ENCODE peak calls at places on chromosomes 11 and 22, in seven cellular contexts. F is CD8-positive, alpha-beta T cell; V is upper lobe of left lung; W is heart right ventricle; M is left ventricle myocardium inferior; X is IMR-90; Q is SJSA1. P is an unnamed sample.

GRCh38 chr22:26797910-26798309 is 140.5 kb downstream of the MIAT start:
- DNase-seq in F (no peak), V (no peak), W (no peak), M (no peak), X (no peak), Q (no peak), P (peak; percentile 78)

GRCh38 chr22:17724678-17725464 is 49.4 kb downstream of the BID start:
- DNase-seq in F (no peak), V (no peak), W (no peak), M (no peak), X (no peak), Q (no peak), P (peak; percentile 2)

GRCh38 chr22:17161991-17162390 is 2.9 kb upstream of the HDHD5 start:
- DNase-seq in F (no peak), V (no peak), W (no peak), M (no peak), X (no peak), Q (no peak), P (no peak)

GRCh38 chr11:64250875-64251721 is at the start of gene PLCB3:
- DNase-seq in F (peak; percentile 44), V (peak; percentile 67), W (peak; percentile 69), M (peak; percentile 52), X (no peak), Q (no peak), P (peak; percentile 91)

GRCh38 chr11:65546217-65546958 is 11.8 kb downstream of the LTBP3 start:
- DNase-seq in F (peak; percentile 96), V (peak; percentile 98), W (peak; percentile 84), M (peak; percentile 77), X (no peak), Q (peak; percentile 69), P (peak; percentile 99)

GRCh38 chr11:64123102-64123434 is 42.8 kb downstream of the MACROD1 start:
- DNase-seq in F (no peak), V (peak; percentile 82), W (peak; percentile 70), M (peak; percentile 69), X (no peak), Q (no peak), P (no peak)

GRCh38 chr11:96228911-96229310 is 114.1 kb downstream of the MAML2 start:
- DNase-seq in F (no peak), V (no peak), W (no peak), M (no peak), X (peak; percentile 64), Q (no peak), P (no peak)

GRCh38 chr22:32986773-32987050 is 71.5 kb downstream of the SYN3 start:
- DNase-seq in F (no peak), V (no peak), W (no peak), M (no peak), X (no peak), Q (no peak), P (no peak)

GRCh38 chr22:33272180-33272579 is 214.0 kb upstream of the SYN3 start:
- DNase-seq in F (no peak), V (no peak), W (no peak), M (no peak), X (no peak), Q (no peak), P (no peak)

GRCh38 chr11:35009191-35009940 is 92.9 kb downstream of the PDHX start:
- DNase-seq in F (no peak), V (no peak), W (no peak), M (no peak), X (peak; percentile 74), Q (peak; percentile 62), P (no peak)

GRCh38 chr11:75867778-75868374 is 52.9 kb downstream of the UVRAG start:
- DNase-seq in F (no peak), V (no peak), W (no peak), M (no peak), X (peak; percentile 62), Q (no peak), P (no peak)

GRCh38 chr22:17968126-17968525 is 56.2 kb downstream of the MICAL3 start:
- DNase-seq in F (no peak), V (no peak), W (no peak), M (no peak), X (no peak), Q (no peak), P (no peak)

GRCh38 chr11:35082322-35083180 is 56.4 kb upstream of the CD44 start:
- DNase-seq in F (peak; percentile 91), V (peak; percentile 73), W (peak; percentile 46), M (peak; percentile 45), X (peak; percentile 83), Q (peak; percentile 90), P (peak; percentile 90)

GRCh38 chr11:128630367-128631230 is 43.2 kb upstream of the ETS1 start:
- DNase-seq in F (peak; percentile 88), V (peak; percentile 87), W (peak; percentile 91), M (peak; percentile 87), X (peak; percentile 86), Q (peak; percentile 65), P (peak; percentile 93)

GRCh38 chr11:111913997-111914396 is 1.5 kb downstream of the HSPB2 start:
- DNase-seq in F (no peak), V (no peak), W (no peak), M (no peak), X (peak; percentile 76), Q (no peak), P (no peak)

GRCh38 chr22:24427500-24428164 is at the start of gene ADORA2A:
- DNase-seq in F (peak; percentile 96), V (peak; percentile 82), W (peak; percentile 38), M (no peak), X (no peak), Q (no peak), P (no peak)

GRCh38 chr22:38088723-38089473 is 4.9 kb upstream of the SLC16A8 start:
- DNase-seq in F (no peak), V (no peak), W (no peak), M (peak; percentile 30), X (no peak), Q (no peak), P (no peak)

GRCh38 chr11:106415510-106415909 is 338.0 kb downstream of the AASDHPPT start:
- DNase-seq in F (no peak), V (no peak), W (no peak), M (no peak), X (no peak), Q (no peak), P (no peak)

GRCh38 chr11:98964146-98964545 is 56.6 kb upstream of the CNTN5 start:
- DNase-seq in F (no peak), V (no peak), W (no peak), M (no peak), X (no peak), Q (no peak), P (no peak)

GRCh38 chr11:32511926-32512325 is 71.7 kb upstream of the EIF3M start:
- DNase-seq in F (no peak), V (no peak), W (no peak), M (no peak), X (no peak), Q (no peak), P (no peak)

DNA sequence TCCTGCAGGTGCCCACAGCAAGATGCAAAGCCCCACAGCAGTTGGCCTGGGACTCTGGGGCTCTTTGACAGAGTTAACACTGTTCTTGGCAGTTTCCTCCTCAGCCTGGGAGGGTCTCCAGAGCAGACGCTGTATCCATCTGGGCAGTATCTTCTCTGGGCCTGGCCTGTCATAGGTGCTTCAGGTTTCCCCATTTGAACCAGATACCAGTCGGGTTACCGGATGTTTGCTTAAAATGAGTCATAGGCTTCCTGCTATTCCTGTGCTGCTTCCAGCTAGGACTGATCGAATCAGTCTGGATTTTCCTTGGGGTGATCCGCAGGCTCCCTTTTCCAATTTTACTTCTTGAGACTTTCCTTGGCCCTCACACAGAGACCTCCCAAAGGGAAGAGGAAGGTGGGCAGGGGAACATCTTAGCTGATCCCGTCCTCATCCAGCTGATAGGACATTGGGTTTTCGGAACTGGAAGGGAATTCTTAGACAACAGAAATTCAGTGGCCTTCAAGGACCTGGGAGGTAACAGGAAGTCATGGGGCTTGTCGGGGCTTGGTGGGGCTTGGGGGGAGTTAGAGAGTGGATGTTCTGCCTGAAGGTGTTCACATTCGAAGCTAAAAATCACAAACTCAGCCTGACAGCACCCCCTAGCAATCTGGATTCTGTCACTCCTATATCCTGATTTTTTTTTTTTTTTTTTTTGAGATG is 2.4 kb upstream of the RANGAP1 start:
- DNase-seq in F (no peak), V (peak; percentile 59), W (no peak), M (no peak), X (peak; percentile 88), Q (peak; percentile 71), P (peak; percentile 82)
- H3K27ac ChIP-seq in F (no peak overlapping the region), V (peak overlapping the region; percentile 79), W (peak overlapping the region; percentile 85), M (peak overlapping the region; percentile 66), X (peak overlapping the region; percentile 98), Q (peak overlapping the region; percentile 91), P (no peak overlapping the region)

DNA sequence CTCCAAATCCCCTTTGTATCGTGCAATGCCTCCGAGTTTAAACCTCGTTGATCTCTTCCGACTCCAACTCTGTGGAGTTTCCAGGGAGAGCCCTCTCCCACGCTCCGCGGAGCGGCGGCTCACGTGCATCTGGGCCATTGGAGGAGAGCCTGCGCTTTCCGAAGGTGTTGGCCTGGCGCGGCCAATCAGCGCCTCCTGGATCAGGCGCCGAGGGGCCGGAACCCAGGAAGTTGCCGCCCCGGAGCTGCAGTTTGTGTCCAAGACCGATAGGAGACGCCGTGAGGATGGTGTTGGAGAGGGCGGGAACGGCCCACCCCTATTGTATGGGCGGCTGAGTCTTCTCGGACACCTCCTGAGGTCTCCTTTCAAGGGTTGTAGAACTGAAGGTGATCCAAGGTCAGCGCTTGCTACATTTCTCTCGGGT is 1.6 kb downstream of the ADAMTS15 start:
- DNase-seq in F (no peak), V (peak; percentile 63), W (peak; percentile 87), M (peak; percentile 91), X (peak; percentile 82), Q (no peak), P (peak; percentile 97)
- H3K4me3 ChIP-seq in F (no peak overlapping the region), V (no peak overlapping the region), W (peak overlapping the region; percentile 98), M (peak overlapping the region; percentile 91), X (peak overlapping the region; percentile 81), Q (no peak overlapping the region), P (peak overlapping the region; percentile 81)

DNA sequence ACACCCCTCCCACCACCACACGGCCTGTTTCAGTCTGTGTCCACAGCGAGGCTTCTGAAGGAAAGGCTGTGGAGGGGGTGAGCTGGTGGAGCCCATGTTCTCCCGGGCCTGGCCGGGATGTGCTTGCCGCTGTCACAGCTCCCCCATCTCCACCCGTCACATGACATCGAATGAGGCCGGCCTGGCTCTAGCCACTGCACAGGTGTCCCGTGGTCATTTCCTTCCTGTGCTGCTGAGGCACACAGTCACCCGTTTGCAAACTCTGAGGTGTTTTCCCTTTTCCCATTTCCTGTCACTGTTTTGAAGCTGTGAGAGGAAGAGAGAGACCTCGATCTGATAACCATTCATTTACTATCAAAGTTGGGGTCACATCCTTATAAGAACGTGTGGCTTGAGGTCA is 55.7 kb upstream of the CLDN5 start:
- DNase-seq in F (no peak), V (peak; percentile 52), W (peak; percentile 34), M (peak; percentile 27), X (no peak), Q (no peak), P (no peak)
- H3K27ac ChIP-seq in F (no peak overlapping the region), V (peak overlapping the region; percentile 8), W (peak overlapping the region; percentile 62), M (peak overlapping the region; percentile 75), X (no peak overlapping the region), Q (no peak overlapping the region), P (no peak overlapping the region)

DNA sequence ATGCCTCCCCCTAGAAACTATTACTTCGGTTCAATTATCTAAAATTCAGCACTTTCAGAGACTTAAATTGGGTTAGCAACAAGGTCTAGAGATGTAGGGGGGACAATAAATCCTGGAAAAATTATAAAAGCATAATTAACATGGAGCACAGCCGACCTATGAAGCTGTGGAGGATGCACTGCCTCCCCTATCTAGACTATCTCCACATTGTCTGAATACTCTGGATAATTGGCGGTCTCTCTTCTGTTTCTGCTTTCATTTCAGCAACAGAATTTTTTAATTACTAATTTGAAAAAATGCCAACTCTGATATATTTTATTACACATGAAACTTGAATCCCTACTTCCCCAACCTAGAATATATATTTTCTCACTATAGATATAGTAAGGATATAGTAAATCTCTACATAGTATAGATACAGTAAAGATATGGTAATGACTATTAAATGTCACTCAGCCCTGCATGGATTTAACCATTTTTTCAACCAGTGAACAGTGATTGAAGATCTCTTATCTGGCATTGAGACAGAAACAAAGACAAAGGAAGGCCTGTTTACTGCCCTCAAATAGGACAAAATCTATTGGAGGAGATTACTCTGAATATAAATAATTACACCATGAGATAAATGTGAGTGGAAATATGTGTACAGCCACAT is 157.6 kb downstream of the BLID start:
- DNase-seq in F (no peak), V (no peak), W (no peak), M (no peak), X (no peak), Q (no peak), P (no peak)
- H3K4me3 ChIP-seq in F (no peak overlapping the region), V (no peak overlapping the region), W (no peak overlapping the region), M (no peak overlapping the region), X (no peak overlapping the region), Q (no peak overlapping the region), P (no peak overlapping the region)